ENCODE peak calls at places on chromosomes 5 and 9, in seven cellular contexts. C is activated CD8-positive, alpha-beta memory T cell treated with anti-CD3 and anti-CD28 coated beads for 24 hours; G is HEK293T; A is hypothalamus; I is glutamatergic neuron; X is H54; Q is adrenal gland. Y is an unnamed sample.

GRCh38 chr5:151947924-151948323 is 23.3 kb upstream of the GLRA1 start:
- DNase-seq in Q (no peak), A (no peak), G (no peak), I (no peak), X (no peak), C (no peak), Y (no peak)

GRCh38 chr5:11905209-11905608 is 963 bp upstream of the CTNND2 start:
- DNase-seq in I (no peak), A (no peak), G (no peak), C (no peak), Q (no peak), X (no peak), Y (no peak)

GRCh38 chr9:118962426-118962825 is 406.8 kb downstream of the BRINP1 start:
- DNase-seq in X (no peak), I (no peak), C (no peak), Q (no peak), G (no peak), A (no peak), Y (no peak)

GRCh38 chr5:75167345-75167744 is 69.3 kb downstream of the ANKRD31 start:
- DNase-seq in I (no peak), C (no peak), G (peak; percentile 26), X (peak; percentile 7), Q (no peak), A (no peak), Y (no peak)

GRCh38 chr5:75337366-75338021 is 474 bp downstream of the HMGCR start:
- DNase-seq in Q (peak; percentile 63), I (no peak), G (peak; percentile 17), C (no peak), A (peak; percentile 57), X (no peak), Y (no peak)

GRCh38 chr5:72244862-72245371 is 75.1 kb downstream of the MRPS27 start:
- DNase-seq in C (no peak), X (no peak), G (peak; percentile 40), I (peak; percentile 19), Q (peak; percentile 45), A (peak; percentile 34), Y (no peak)

GRCh38 chr5:143644751-143645150 is 167.2 kb upstream of the HMHB1 start:
- DNase-seq in I (no peak), C (no peak), Q (no peak), X (no peak), G (no peak), A (no peak), Y (no peak)

GRCh38 chr9:132114102-132114707 is 34.5 kb upstream of the MED27 start:
- DNase-seq in X (peak; percentile 40), C (peak; percentile 62), G (peak; percentile 81), A (peak; percentile 34), I (no peak), Q (peak; percentile 77), Y (peak; percentile 23)

GRCh38 chr5:150609843-150610584 is 30.4 kb upstream of the SYNPO start:
- DNase-seq in G (no peak), C (no peak), X (no peak), I (no peak), A (no peak), Q (no peak), Y (no peak)

GRCh38 chr5:76617675-76618074 is 5.5 kb downstream of the F2RL2 start:
- DNase-seq in Q (no peak), I (no peak), C (no peak), X (no peak), A (no peak), G (no peak), Y (peak; percentile 81)

GRCh38 chr5:158390556-158390955 is 531.6 kb upstream of the CLINT1 start:
- DNase-seq in C (no peak), Q (no peak), A (no peak), G (no peak), I (no peak), X (no peak), Y (no peak)

GRCh38 chr9:91214086-91214485 is 147.6 kb downstream of the AUH start:
- DNase-seq in A (no peak), Q (no peak), C (no peak), X (peak; percentile 35), G (no peak), I (no peak), Y (no peak)

GRCh38 chr9:85884236-85884635 is 56.7 kb upstream of the NAA35 start:
- DNase-seq in C (no peak), I (no peak), Q (no peak), G (no peak), A (no peak), X (no peak), Y (no peak)

GRCh38 chr5:132425009-132425937 is 55.8 kb downstream of the SLC22A5 start:
- DNase-seq in A (no peak), I (no peak), C (peak; percentile 75), X (no peak), Q (peak; percentile 28), G (no peak), Y (no peak)

GRCh38 chr9:105065119-105066088 is 137.4 kb upstream of the ABCA1 start:
- DNase-seq in X (no peak), C (no peak), I (peak; percentile 14), A (no peak), G (no peak), Q (no peak), Y (no peak)

GRCh38 chr5:148135091-148136048 is 33.0 kb upstream of the SPINK14 start:
- DNase-seq in C (no peak), G (no peak), A (no peak), I (no peak), Q (no peak), X (no peak), Y (no peak)

GRCh38 chr9:109171926-109172325 is 4.9 kb upstream of the FRRS1L start:
- DNase-seq in A (no peak), Q (no peak), X (peak; percentile 72), I (no peak), C (no peak), G (no peak), Y (no peak)

GRCh38 chr9:126661122-126661520 is 47.4 kb downstream of the LMX1B start:
- DNase-seq in X (no peak), Q (no peak), A (no peak), I (no peak), G (no peak), C (no peak), Y (no peak)

GRCh38 chr5:56852228-56853000 is 37.1 kb downstream of the MAP3K1 start:
- DNase-seq in A (no peak), G (no peak), Q (no peak), I (no peak), X (no peak), C (no peak), Y (no peak)

GRCh38 chr5:97094579-97095317 is 47.7 kb downstream of the LIX1 start:
- DNase-seq in G (no peak), C (no peak), X (no peak), Q (no peak), A (no peak), I (no peak), Y (no peak)

GRCh38 chr5:74631088-74631960 is 9.2 kb downstream of the ENC1 start:
- DNase-seq in C (no peak), X (no peak), Q (no peak), I (no peak), G (no peak), A (no peak), Y (peak; percentile 26)

GRCh38 chr9:2019723-2020122 is 4.6 kb downstream of the SMARCA2 start:
- DNase-seq in A (no peak), Q (no peak), G (no peak), C (no peak), X (no peak), I (no peak), Y (no peak)

GRCh38 chr9:120891255-120891954 is 14.4 kb upstream of the PHF19 start:
- DNase-seq in C (peak; percentile 76), I (no peak), A (no peak), X (no peak), Q (no peak), G (no peak), Y (no peak)

GRCh38 chr5:74401566-74402320 is 238.8 kb downstream of the ENC1 start:
- DNase-seq in Q (no peak), I (no peak), C (no peak), A (no peak), X (no peak), G (no peak), Y (no peak)

GRCh38 chr5:125326114-125326513 is 579.7 kb upstream of the ZNF608 start:
- DNase-seq in A (no peak), I (no peak), G (peak; percentile 69), X (peak; percentile 17), C (no peak), Q (peak; percentile 90), Y (peak; percentile 55)

GRCh38 chr5:91443028-91443427 is 59.9 kb upstream of the ARRDC3 start:
- DNase-seq in X (no peak), G (no peak), Q (no peak), I (no peak), C (no peak), A (no peak), Y (no peak)

GRCh38 chr5:78549043-78549442 is 99.5 kb downstream of the LHFPL2 start:
- DNase-seq in X (no peak), G (no peak), Q (no peak), I (no peak), C (no peak), A (peak; percentile 38), Y (no peak)

GRCh38 chr9:136201609-136202448 is 3.1 kb downstream of the LHX3 start:
- DNase-seq in I (no peak), X (no peak), Q (no peak), C (no peak), A (no peak), G (peak; percentile 56), Y (no peak)

GRCh38 chr5:63963080-63963735 is 963 bp upstream of the HTR1A start:
- DNase-seq in I (peak; percentile 32), G (peak; percentile 48), Q (peak; percentile 58), A (peak; percentile 27), X (peak; percentile 14), C (no peak), Y (peak; percentile 18)

GRCh38 chr5:179568731-179569130 is 18.4 kb downstream of the RUFY1 start:
- DNase-seq in A (no peak), Q (no peak), X (no peak), I (no peak), C (no peak), G (no peak), Y (no peak)

GRCh38 chr5:131466171-131466766 is 168.8 kb downstream of the RAPGEF6 start:
- DNase-seq in A (no peak), Q (no peak), X (peak; percentile 16), C (no peak), G (no peak), I (no peak), Y (peak; percentile 36)

Y was measured in AG04450.